ENCODE peak calls at places on chromosomes 5 and 9, in nine cellular contexts. X is neural crest cell; W is OCI-LY7; Q is heart right ventricle; F is lower lobe of right lung; D is Peyer's patch; P is fibroblast of the aortic adventitia; J is CD4-positive, alpha-beta T cell; C is adrenal gland. O is an unnamed sample.

GRCh38 chr9:93575706-93576295 is 583 bp upstream of the PHF2 start:
- DNase-seq in C (peak; percentile 56), D (peak; percentile 74), J (peak; percentile 49), X (no peak), F (peak; percentile 79), Q (peak; percentile 54), W (peak; percentile 56), P (peak; percentile 27), O (peak; percentile 36)

GRCh38 chr9:134432471-134432870 is 106.2 kb downstream of the RXRA start:
- DNase-seq in W (no peak), P (no peak), C (no peak), D (no peak), J (no peak), F (no peak), Q (no peak), X (no peak), O (no peak)

GRCh38 chr9:78167356-78167755 is 68.5 kb upstream of the CEP78 start:
- DNase-seq in D (no peak), W (no peak), Q (no peak), P (no peak), X (no peak), C (no peak), J (no peak), F (no peak), O (peak; percentile 5)

GRCh38 chr9:35797311-35798109 is 6.1 kb downstream of the NPR2 start:
- DNase-seq in D (no peak), Q (no peak), J (no peak), W (no peak), P (peak; percentile 34), C (no peak), F (no peak), X (no peak), O (no peak)

GRCh38 chr9:137487454-137488329 is 28.6 kb upstream of the NSMF start:
- DNase-seq in X (no peak), W (no peak), C (no peak), P (no peak), Q (no peak), F (no peak), D (no peak), J (no peak), O (no peak)

GRCh38 chr5:15391648-15392392 is 108.2 kb upstream of the FBXL7 start:
- DNase-seq in F (no peak), X (no peak), W (no peak), Q (no peak), D (no peak), J (no peak), P (peak; percentile 16), C (no peak), O (peak; percentile 45)

GRCh38 chr5:95760291-95761191 is 29.4 kb downstream of the RHOBTB3 start:
- DNase-seq in C (no peak), X (no peak), P (peak; percentile 96), Q (no peak), J (no peak), W (peak; percentile 71), D (peak; percentile 32), F (no peak), O (peak; percentile 96)

GRCh38 chr9:115939065-115939765 is 214.4 kb upstream of the PAPPA start:
- DNase-seq in Q (no peak), P (peak; percentile 92), J (no peak), X (no peak), C (no peak), D (no peak), F (no peak), W (no peak), O (peak; percentile 59)

GRCh38 chr5:157306690-157307089 is 40.8 kb downstream of the CYFIP2 start:
- DNase-seq in P (no peak), Q (no peak), X (no peak), F (no peak), C (no peak), D (peak; percentile 56), J (peak; percentile 43), W (peak; percentile 38), O (no peak)

GRCh38 chr5:157301066-157301465 is 35.1 kb downstream of the CYFIP2 start:
- DNase-seq in F (no peak), P (no peak), W (no peak), D (no peak), Q (no peak), C (no peak), J (no peak), X (no peak), O (no peak)

GRCh38 chr5:157306092-157306491 is 40.2 kb downstream of the CYFIP2 start:
- DNase-seq in Q (no peak), D (no peak), C (no peak), X (no peak), F (no peak), P (no peak), W (no peak), J (no peak), O (no peak)

GRCh38 chr5:157303023-157303422 is 37.1 kb downstream of the CYFIP2 start:
- DNase-seq in Q (no peak), C (no peak), D (no peak), X (no peak), J (no peak), W (no peak), F (no peak), P (no peak), O (no peak)

DNA sequence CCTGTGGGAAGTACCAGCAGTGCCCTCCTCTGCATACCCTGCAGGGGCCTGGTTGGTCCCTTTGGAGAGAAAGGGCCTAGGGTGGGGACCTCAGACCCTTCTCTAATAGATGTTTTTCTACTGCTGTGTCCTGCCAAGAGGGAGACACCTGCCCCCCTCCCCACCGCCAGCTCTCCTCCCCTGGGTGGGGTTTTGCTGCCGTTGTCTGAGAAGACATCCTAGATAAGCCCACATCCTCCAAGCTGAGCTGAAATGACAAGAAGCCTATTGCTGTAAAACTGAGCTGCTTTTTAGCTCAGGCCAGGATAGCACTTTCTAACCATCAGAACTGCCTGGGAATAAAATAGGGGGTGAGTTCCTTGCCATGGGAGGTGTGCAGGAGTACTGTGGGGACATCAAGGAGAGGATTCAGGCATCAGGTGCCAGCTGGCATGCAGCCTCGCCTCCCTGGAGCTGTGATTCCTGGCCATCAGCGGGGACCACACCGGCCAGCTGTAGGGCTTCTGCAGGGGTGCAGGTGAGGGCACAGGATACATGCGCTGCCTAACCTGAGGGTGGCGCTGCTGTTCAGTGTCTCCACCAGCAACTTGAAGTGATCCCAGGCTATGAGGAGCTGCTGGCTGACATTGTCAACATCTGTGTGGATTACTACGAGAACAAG is 37.9 kb downstream of the CYFIP2 start:
- DNase-seq in Q (peak; percentile 33), F (no peak), D (no peak), J (peak; percentile 55), C (no peak), X (no peak), P (no peak), W (peak; percentile 16), O (no peak)
- TF ChIP-seq CTCF in Q (no peak), F (no peak), D (no peak), J (peak; percentile 26), C (peak; percentile 14), X (peak; percentile 18), P (peak; percentile 3), W (peak; percentile 54), O (peak; percentile 5)

GRCh38 chr5:7690557-7690956 is 160.4 kb downstream of the CFAP90 start:
- DNase-seq in C (no peak), X (no peak), P (no peak), Q (no peak), F (no peak), D (no peak), J (no peak), W (no peak), O (no peak)

GRCh38 chr5:7683753-7684152 is 167.2 kb downstream of the CFAP90 start:
- DNase-seq in P (no peak), X (no peak), J (no peak), Q (no peak), C (no peak), D (no peak), F (no peak), W (no peak), O (no peak)

GRCh38 chr5:7682379-7682778 is 168.6 kb downstream of the CFAP90 start:
- DNase-seq in Q (no peak), P (no peak), C (no peak), D (no peak), J (no peak), F (no peak), W (no peak), X (no peak), O (no peak)

DNA sequence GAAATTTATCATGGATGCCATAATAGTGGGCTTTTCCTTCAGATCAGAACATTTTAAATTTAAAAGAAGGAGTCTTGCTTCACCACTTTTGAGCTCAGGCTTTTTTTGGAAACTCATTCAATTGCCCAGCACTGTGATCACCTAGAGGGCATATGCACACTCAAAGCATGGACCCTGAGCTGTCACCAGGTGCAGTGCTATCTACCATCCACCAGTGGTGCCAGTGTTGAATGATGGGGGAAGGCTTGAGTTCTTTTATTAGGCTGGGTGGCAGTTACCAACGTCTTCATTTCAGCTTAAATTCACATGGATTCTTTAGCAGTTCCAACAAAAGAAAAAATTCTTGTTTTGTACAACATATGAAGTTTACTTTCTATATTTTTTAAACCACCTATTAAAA is 164.1 kb downstream of the CFAP90 start:
- DNase-seq in W (no peak), Q (no peak), J (no peak), X (no peak), C (no peak), D (no peak), P (no peak), F (no peak), O (no peak)
- TF ChIP-seq CTCF in W (peak; percentile 20), Q (no peak), J (no peak), X (no peak), C (no peak), D (no peak), P (no peak), F (no peak), O (no peak)

DNA sequence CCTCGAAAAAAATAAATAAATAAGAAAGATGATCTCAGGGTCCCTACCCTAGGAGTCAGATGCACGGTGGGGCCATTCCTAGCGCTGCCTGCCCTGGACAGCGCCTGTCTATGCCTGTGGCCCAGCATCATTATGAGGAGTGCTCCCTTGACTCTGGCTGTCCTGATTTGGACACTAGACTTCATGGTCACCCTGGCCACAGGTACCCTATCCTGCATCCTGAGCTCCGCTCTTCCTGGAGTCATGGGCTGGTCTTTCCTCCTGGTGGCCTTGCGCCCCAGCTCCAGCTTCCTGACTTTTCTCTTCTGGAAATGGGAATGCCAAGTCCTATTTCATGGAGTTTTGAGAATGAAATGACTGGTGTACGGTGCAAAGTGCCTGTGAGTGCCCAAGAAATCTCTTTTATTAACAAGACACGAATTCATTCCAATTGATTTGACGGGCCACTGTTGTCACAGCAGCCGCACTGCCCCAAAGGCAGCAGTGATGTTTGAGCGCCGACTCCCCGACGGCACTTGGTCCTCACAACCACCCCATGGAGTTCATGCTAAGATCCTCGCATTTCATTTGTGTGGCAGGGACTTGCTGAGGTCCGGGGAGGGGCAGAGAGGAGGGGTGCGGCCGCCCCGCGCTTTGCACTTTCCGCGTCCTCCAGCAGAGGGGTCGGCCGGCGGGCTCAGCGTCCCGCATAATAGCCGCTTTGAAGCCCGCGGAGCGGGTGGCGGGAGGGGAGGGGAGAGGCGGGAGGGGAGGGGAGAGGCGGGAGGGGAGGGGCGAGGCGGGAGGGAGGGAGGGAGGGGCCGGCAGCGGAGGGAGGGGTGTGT is 453 bp upstream of the AIF1L start:
- DNase-seq in X (peak; percentile 81), C (peak; percentile 33), D (no peak), F (no peak), Q (peak; percentile 36), J (peak; percentile 3), P (no peak), W (no peak), O (no peak)
- TF ChIP-seq CTCF in X (peak; percentile 53), C (no peak), D (no peak), F (peak; percentile 20), Q (peak; percentile 8), J (no peak), P (peak; percentile 36), W (no peak), O (peak; percentile 20)

GRCh38 chr9:91761362-91761761 is 188.7 kb downstream of the ROR2 start:
- DNase-seq in C (no peak), J (no peak), Q (no peak), D (no peak), W (no peak), F (no peak), P (no peak), X (no peak), O (no peak)

GRCh38 chr9:91755761-91756638 is 194.0 kb downstream of the ROR2 start:
- DNase-seq in J (no peak), C (no peak), F (no peak), D (no peak), Q (no peak), P (peak; percentile 65), X (no peak), W (no peak), O (no peak)

GRCh38 chr9:91757802-91758201 is 192.2 kb downstream of the ROR2 start:
- DNase-seq in P (no peak), D (no peak), X (no peak), W (no peak), C (no peak), F (no peak), Q (no peak), J (no peak), O (no peak)

GRCh38 chr9:91760906-91761305 is 189.1 kb downstream of the ROR2 start:
- DNase-seq in D (no peak), X (no peak), P (no peak), W (no peak), J (no peak), Q (no peak), F (no peak), C (no peak), O (no peak)

DNA sequence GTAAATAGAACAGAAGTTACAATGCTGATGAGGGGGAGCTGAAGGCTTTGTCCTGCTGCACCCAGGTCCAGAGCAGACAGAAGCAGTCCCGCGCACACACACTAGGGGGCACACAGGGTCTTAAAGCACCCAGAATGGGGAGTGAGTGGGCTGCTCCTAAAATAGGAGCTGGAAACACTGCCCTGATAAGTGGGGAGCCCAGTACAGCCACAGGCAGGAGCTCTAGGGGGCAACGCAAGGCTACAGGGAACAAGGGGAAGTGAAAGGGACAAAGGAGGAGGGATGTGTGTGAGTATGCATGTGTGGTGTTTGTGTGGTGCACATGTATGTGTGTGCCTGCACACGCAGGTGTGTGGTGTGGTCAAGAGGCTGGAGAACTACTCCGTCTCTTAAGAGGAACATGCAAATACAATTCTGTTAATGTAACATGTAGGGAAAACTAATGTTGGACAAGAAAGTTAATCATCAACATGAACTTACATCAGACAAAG is 191.5 kb downstream of the ROR2 start:
- DNase-seq in F (no peak), J (no peak), W (peak; percentile 40), C (peak; percentile 29), P (peak; percentile 56), D (no peak), X (peak; percentile 70), Q (no peak), O (peak; percentile 33)
- TF ChIP-seq CTCF in F (peak; percentile 36), J (no peak), W (peak; percentile 79), C (peak; percentile 40), P (peak; percentile 84), D (peak; percentile 22), X (peak; percentile 74), Q (no peak), O (peak; percentile 80)

O was measured in astrocyte of the spinal cord.